ENCODE peak calls at places on chromosomes 13 and 19, in ten cellular contexts. One of them, this sample, is unnamed.

GRCh38 chr19:47210689-47211316 is 20.2 kb downstream of the BBC3 start:
- DNase-seq in endothelial cell: peak
- DNase-seq in lower leg skin: peak
- DNase-seq in HFF-Myc: peak
- DNase-seq in pancreas: no peak
- DNase-seq in substantia nigra: peak
- DNase-seq in posterior cingulate gyrus: peak
- DNase-seq in glutamatergic neuron: peak
- DNase-seq in adrenal gland: peak
- DNase-seq in NCI-H1092: no peak
- DNase-seq in this sample: peak

GRCh38 chr19:2775556-2776430 is 7.3 kb downstream of the SGTA start:
- DNase-seq in endothelial cell: no peak
- DNase-seq in lower leg skin: no peak
- DNase-seq in HFF-Myc: no peak
- DNase-seq in pancreas: no peak
- DNase-seq in substantia nigra: peak
- DNase-seq in posterior cingulate gyrus: peak
- DNase-seq in glutamatergic neuron: no peak
- DNase-seq in adrenal gland: peak
- DNase-seq in NCI-H1092: no peak
- DNase-seq in this sample: no peak

GRCh38 chr13:106566682-106567420 is 1.1 kb downstream of the ARGLU1 start:
- DNase-seq in endothelial cell: peak
- DNase-seq in lower leg skin: peak
- DNase-seq in HFF-Myc: peak
- DNase-seq in pancreas: no peak
- DNase-seq in substantia nigra: peak
- DNase-seq in posterior cingulate gyrus: no peak
- DNase-seq in glutamatergic neuron: peak
- DNase-seq in adrenal gland: peak
- DNase-seq in NCI-H1092: peak
- DNase-seq in this sample: no peak

GRCh38 chr19:57512845-57513244 is 13.1 kb downstream of the ZNF773 start:
- DNase-seq in endothelial cell: peak
- DNase-seq in lower leg skin: no peak
- DNase-seq in HFF-Myc: no peak
- DNase-seq in pancreas: no peak
- DNase-seq in substantia nigra: no peak
- DNase-seq in posterior cingulate gyrus: no peak
- DNase-seq in glutamatergic neuron: peak
- DNase-seq in adrenal gland: no peak
- DNase-seq in NCI-H1092: no peak
- DNase-seq in this sample: no peak

GRCh38 chr19:29410974-29411615 is 114.7 kb upstream of the VSTM2B start:
- DNase-seq in endothelial cell: no peak
- DNase-seq in lower leg skin: no peak
- DNase-seq in HFF-Myc: no peak
- DNase-seq in pancreas: no peak
- DNase-seq in substantia nigra: no peak
- DNase-seq in posterior cingulate gyrus: no peak
- DNase-seq in glutamatergic neuron: no peak
- DNase-seq in adrenal gland: peak
- DNase-seq in NCI-H1092: no peak
- DNase-seq in this sample: no peak

GRCh38 chr13:46367622-46368327 is 19.3 kb downstream of the RUBCNL start:
- DNase-seq in endothelial cell: no peak
- DNase-seq in lower leg skin: no peak
- DNase-seq in HFF-Myc: no peak
- DNase-seq in pancreas: no peak
- DNase-seq in substantia nigra: no peak
- DNase-seq in posterior cingulate gyrus: no peak
- DNase-seq in glutamatergic neuron: no peak
- DNase-seq in adrenal gland: no peak
- DNase-seq in NCI-H1092: no peak
- DNase-seq in this sample: no peak

GRCh38 chr13:33997574-33997973 is 179.6 kb downstream of the RFC3 start:
- DNase-seq in endothelial cell: no peak
- DNase-seq in lower leg skin: no peak
- DNase-seq in HFF-Myc: no peak
- DNase-seq in pancreas: no peak
- DNase-seq in substantia nigra: no peak
- DNase-seq in posterior cingulate gyrus: no peak
- DNase-seq in glutamatergic neuron: no peak
- DNase-seq in adrenal gland: no peak
- DNase-seq in NCI-H1092: no peak
- DNase-seq in this sample: no peak

GRCh38 chr19:29665215-29665825 is at the start of gene PLEKHF1:
- DNase-seq in endothelial cell: peak
- DNase-seq in lower leg skin: peak
- DNase-seq in HFF-Myc: no peak
- DNase-seq in pancreas: peak
- DNase-seq in substantia nigra: peak
- DNase-seq in posterior cingulate gyrus: peak
- DNase-seq in glutamatergic neuron: peak
- DNase-seq in adrenal gland: peak
- DNase-seq in NCI-H1092: peak
- DNase-seq in this sample: peak

GRCh38 chr13:102707465-102707864 is 12.6 kb upstream of the METTL21C start:
- DNase-seq in endothelial cell: no peak
- DNase-seq in lower leg skin: no peak
- DNase-seq in HFF-Myc: peak
- DNase-seq in pancreas: no peak
- DNase-seq in substantia nigra: no peak
- DNase-seq in posterior cingulate gyrus: no peak
- DNase-seq in glutamatergic neuron: no peak
- DNase-seq in adrenal gland: no peak
- DNase-seq in NCI-H1092: peak
- DNase-seq in this sample: no peak

GRCh38 chr13:111913790-111914189 is 153.2 kb upstream of the SOX1 start:
- DNase-seq in endothelial cell: no peak
- DNase-seq in lower leg skin: peak
- DNase-seq in HFF-Myc: no peak
- DNase-seq in pancreas: no peak
- DNase-seq in substantia nigra: no peak
- DNase-seq in posterior cingulate gyrus: no peak
- DNase-seq in glutamatergic neuron: no peak
- DNase-seq in adrenal gland: no peak
- DNase-seq in NCI-H1092: no peak
- DNase-seq in this sample: no peak

GRCh38 chr19:524062-524674 is 7.4 kb upstream of the CDC34 start:
- DNase-seq in endothelial cell: no peak
- DNase-seq in lower leg skin: no peak
- DNase-seq in HFF-Myc: no peak
- DNase-seq in pancreas: peak
- DNase-seq in substantia nigra: no peak
- DNase-seq in posterior cingulate gyrus: no peak
- DNase-seq in glutamatergic neuron: peak
- DNase-seq in adrenal gland: no peak
- DNase-seq in NCI-H1092: no peak
- DNase-seq in this sample: no peak

GRCh38 chr13:79870123-79870522 is 389.2 kb downstream of the NDFIP2 start:
- DNase-seq in endothelial cell: no peak
- DNase-seq in lower leg skin: no peak
- DNase-seq in HFF-Myc: no peak
- DNase-seq in pancreas: no peak
- DNase-seq in substantia nigra: no peak
- DNase-seq in posterior cingulate gyrus: no peak
- DNase-seq in glutamatergic neuron: no peak
- DNase-seq in adrenal gland: no peak
- DNase-seq in NCI-H1092: no peak
- DNase-seq in this sample: no peak

GRCh38 chr19:53015730-53016129 is 2.0 kb downstream of the ERVV-1 start:
- DNase-seq in endothelial cell: no peak
- DNase-seq in lower leg skin: peak
- DNase-seq in HFF-Myc: no peak
- DNase-seq in pancreas: no peak
- DNase-seq in substantia nigra: no peak
- DNase-seq in posterior cingulate gyrus: no peak
- DNase-seq in glutamatergic neuron: no peak
- DNase-seq in adrenal gland: no peak
- DNase-seq in NCI-H1092: no peak
- DNase-seq in this sample: no peak

GRCh38 chr19:45161715-45162463 is 1.1 kb upstream of the NKPD1 start:
- DNase-seq in endothelial cell: peak
- DNase-seq in lower leg skin: no peak
- DNase-seq in HFF-Myc: no peak
- DNase-seq in pancreas: peak
- DNase-seq in substantia nigra: no peak
- DNase-seq in posterior cingulate gyrus: peak
- DNase-seq in glutamatergic neuron: peak
- DNase-seq in adrenal gland: peak
- DNase-seq in NCI-H1092: no peak
- DNase-seq in this sample: no peak

GRCh38 chr13:51776179-51776578 is 27.8 kb downstream of the DHRS12 start:
- DNase-seq in endothelial cell: no peak
- DNase-seq in lower leg skin: no peak
- DNase-seq in HFF-Myc: no peak
- DNase-seq in pancreas: no peak
- DNase-seq in substantia nigra: no peak
- DNase-seq in posterior cingulate gyrus: no peak
- DNase-seq in glutamatergic neuron: no peak
- DNase-seq in adrenal gland: no peak
- DNase-seq in NCI-H1092: no peak
- DNase-seq in this sample: no peak

GRCh38 chr13:75494491-75494890 is 12.5 kb upstream of the TBC1D4 start:
- DNase-seq in endothelial cell: no peak
- DNase-seq in lower leg skin: no peak
- DNase-seq in HFF-Myc: no peak
- DNase-seq in pancreas: no peak
- DNase-seq in substantia nigra: no peak
- DNase-seq in posterior cingulate gyrus: no peak
- DNase-seq in glutamatergic neuron: no peak
- DNase-seq in adrenal gland: no peak
- DNase-seq in NCI-H1092: no peak
- DNase-seq in this sample: no peak

GRCh38 chr13:33178197-33178699 is 107.3 kb downstream of the STARD13 start:
- DNase-seq in endothelial cell: no peak
- DNase-seq in lower leg skin: no peak
- DNase-seq in HFF-Myc: no peak
- DNase-seq in pancreas: no peak
- DNase-seq in substantia nigra: no peak
- DNase-seq in posterior cingulate gyrus: no peak
- DNase-seq in glutamatergic neuron: no peak
- DNase-seq in adrenal gland: no peak
- DNase-seq in NCI-H1092: no peak
- DNase-seq in this sample: no peak

GRCh38 chr19:33302974-33303790 is 848 bp upstream of the CEBPA start:
- DNase-seq in endothelial cell: peak
- DNase-seq in lower leg skin: peak
- DNase-seq in HFF-Myc: no peak
- DNase-seq in pancreas: peak
- DNase-seq in substantia nigra: no peak
- DNase-seq in posterior cingulate gyrus: no peak
- DNase-seq in glutamatergic neuron: peak
- DNase-seq in adrenal gland: peak
- DNase-seq in NCI-H1092: no peak
- DNase-seq in this sample: no peak

GRCh38 chr19:55597493-55597892 is 1.8 kb downstream of the FIZ1 start:
- DNase-seq in endothelial cell: no peak
- DNase-seq in lower leg skin: no peak
- DNase-seq in HFF-Myc: no peak
- DNase-seq in pancreas: peak
- DNase-seq in substantia nigra: no peak
- DNase-seq in posterior cingulate gyrus: no peak
- DNase-seq in glutamatergic neuron: no peak
- DNase-seq in adrenal gland: no peak
- DNase-seq in NCI-H1092: no peak
- DNase-seq in this sample: no peak

GRCh38 chr13:100097821-100098220 is 8.9 kb downstream of the PCCA start:
- DNase-seq in endothelial cell: no peak
- DNase-seq in lower leg skin: no peak
- DNase-seq in HFF-Myc: no peak
- DNase-seq in pancreas: no peak
- DNase-seq in substantia nigra: no peak
- DNase-seq in posterior cingulate gyrus: no peak
- DNase-seq in glutamatergic neuron: no peak
- DNase-seq in adrenal gland: no peak
- DNase-seq in NCI-H1092: no peak
- DNase-seq in this sample: no peak

GRCh38 chr13:37945651-37946575 is 76.3 kb upstream of the TRPC4 start:
- DNase-seq in endothelial cell: no peak
- DNase-seq in lower leg skin: no peak
- DNase-seq in HFF-Myc: no peak
- DNase-seq in pancreas: no peak
- DNase-seq in substantia nigra: no peak
- DNase-seq in posterior cingulate gyrus: no peak
- DNase-seq in glutamatergic neuron: no peak
- DNase-seq in adrenal gland: no peak
- DNase-seq in NCI-H1092: no peak
- DNase-seq in this sample: no peak

GRCh38 chr19:3025516-3025890 is 3.6 kb downstream of the TLE2 start:
- DNase-seq in endothelial cell: no peak
- DNase-seq in lower leg skin: no peak
- DNase-seq in HFF-Myc: no peak
- DNase-seq in pancreas: no peak
- DNase-seq in substantia nigra: no peak
- DNase-seq in posterior cingulate gyrus: no peak
- DNase-seq in glutamatergic neuron: no peak
- DNase-seq in adrenal gland: no peak
- DNase-seq in NCI-H1092: no peak
- DNase-seq in this sample: no peak

GRCh38 chr13:97766749-97767148 is 186.7 kb upstream of the IPO5 start:
- DNase-seq in endothelial cell: no peak
- DNase-seq in lower leg skin: no peak
- DNase-seq in HFF-Myc: no peak
- DNase-seq in pancreas: no peak
- DNase-seq in substantia nigra: no peak
- DNase-seq in posterior cingulate gyrus: no peak
- DNase-seq in glutamatergic neuron: no peak
- DNase-seq in adrenal gland: no peak
- DNase-seq in NCI-H1092: no peak
- DNase-seq in this sample: no peak

GRCh38 chr13:22114630-22115311 is 443.9 kb downstream of the FGF9 start:
- DNase-seq in endothelial cell: no peak
- DNase-seq in lower leg skin: no peak
- DNase-seq in HFF-Myc: no peak
- DNase-seq in pancreas: no peak
- DNase-seq in substantia nigra: no peak
- DNase-seq in posterior cingulate gyrus: no peak
- DNase-seq in glutamatergic neuron: no peak
- DNase-seq in adrenal gland: no peak
- DNase-seq in NCI-H1092: no peak
- DNase-seq in this sample: no peak

GRCh38 chr13:78689011-78689410 is 30.1 kb upstream of the OBI1 start:
- DNase-seq in endothelial cell: no peak
- DNase-seq in lower leg skin: no peak
- DNase-seq in HFF-Myc: no peak
- DNase-seq in pancreas: no peak
- DNase-seq in substantia nigra: no peak
- DNase-seq in posterior cingulate gyrus: no peak
- DNase-seq in glutamatergic neuron: no peak
- DNase-seq in adrenal gland: no peak
- DNase-seq in NCI-H1092: no peak
- DNase-seq in this sample: no peak

This sample was measured in caudate nucleus.